ENCODE peak calls at places on chromosomes 2 and 18, in seven cellular contexts. L, Y, V, A, H, K and G are unnamed samples.

GRCh38 chr18:32439802-32440201 is 30.9 kb downstream of the GAREM1 start:
- DNase-seq in L (peak; percentile 15), Y (no peak), V (no peak), A (no peak), H (peak; percentile 74), K (no peak), G (no peak)

GRCh38 chr2:197591706-197592072 is 75.8 kb downstream of the MOB4 start:
- DNase-seq in L (no peak), Y (no peak), V (no peak), A (no peak), H (no peak), K (no peak), G (no peak)

GRCh38 chr2:181954538-181954883 is 31.1 kb upstream of the PPP1R1C start:
- DNase-seq in L (no peak), Y (no peak), V (no peak), A (no peak), H (no peak), K (no peak), G (no peak)

GRCh38 chr18:37270046-37270665 is 295.4 kb downstream of the CELF4 start:
- DNase-seq in L (no peak), Y (peak; percentile 54), V (no peak), A (no peak), H (peak; percentile 85), K (peak; percentile 36), G (no peak)

GRCh38 chr2:215811003-215811402 is 202.3 kb downstream of the MREG start:
- DNase-seq in L (no peak), Y (no peak), V (no peak), A (no peak), H (no peak), K (no peak), G (no peak)

GRCh38 chr2:74673821-74674528 is 19.9 kb downstream of the SEMA4F start:
- DNase-seq in L (no peak), Y (no peak), V (no peak), A (no peak), H (no peak), K (no peak), G (no peak)

GRCh38 chr18:36485772-36486171 is 188.3 kb downstream of the FHOD3 start:
- DNase-seq in L (no peak), Y (no peak), V (no peak), A (no peak), H (no peak), K (no peak), G (peak; percentile 9)

GRCh38 chr18:28158083-28158581 is 18.8 kb downstream of the CDH2 start:
- DNase-seq in L (no peak), Y (no peak), V (no peak), A (no peak), H (no peak), K (no peak), G (no peak)

GRCh38 chr2:109679627-109680026 is 65.5 kb downstream of the SOWAHC start:
- DNase-seq in L (no peak), Y (no peak), V (no peak), A (no peak), H (peak; percentile 24), K (no peak), G (no peak)

GRCh38 chr2:107669335-107669734 is 157.4 kb upstream of the RGPD4 start:
- DNase-seq in L (no peak), Y (no peak), V (no peak), A (no peak), H (peak; percentile 15), K (peak; percentile 4), G (peak; percentile 27)

GRCh38 chr2:109145286-109145685 is 16.3 kb downstream of the SH3RF3 start:
- DNase-seq in L (no peak), Y (no peak), V (no peak), A (no peak), H (no peak), K (no peak), G (no peak)

GRCh38 chr2:99974275-99974674 is 168.1 kb downstream of the AFF3 start:
- DNase-seq in L (no peak), Y (no peak), V (no peak), A (no peak), H (no peak), K (peak; percentile 23), G (peak; percentile 20)

GRCh38 chr2:26605195-26605968 is 35.8 kb downstream of the CIB4 start:
- DNase-seq in L (peak; percentile 61), Y (peak; percentile 50), V (peak; percentile 60), A (peak; percentile 22), H (peak; percentile 91), K (peak; percentile 40), G (peak; percentile 31)

GRCh38 chr2:9285385-9285784 is 78.8 kb downstream of the ASAP2 start:
- DNase-seq in L (no peak), Y (no peak), V (no peak), A (no peak), H (no peak), K (no peak), G (no peak)
- H3K27ac ChIP-seq in L (no peak overlapping the region), Y (no peak overlapping the region), V (peak overlapping the region; percentile 98), A (no peak overlapping the region), H (no peak overlapping the region), K (no peak overlapping the region), G (peak overlapping the region; percentile 86)

DNA sequence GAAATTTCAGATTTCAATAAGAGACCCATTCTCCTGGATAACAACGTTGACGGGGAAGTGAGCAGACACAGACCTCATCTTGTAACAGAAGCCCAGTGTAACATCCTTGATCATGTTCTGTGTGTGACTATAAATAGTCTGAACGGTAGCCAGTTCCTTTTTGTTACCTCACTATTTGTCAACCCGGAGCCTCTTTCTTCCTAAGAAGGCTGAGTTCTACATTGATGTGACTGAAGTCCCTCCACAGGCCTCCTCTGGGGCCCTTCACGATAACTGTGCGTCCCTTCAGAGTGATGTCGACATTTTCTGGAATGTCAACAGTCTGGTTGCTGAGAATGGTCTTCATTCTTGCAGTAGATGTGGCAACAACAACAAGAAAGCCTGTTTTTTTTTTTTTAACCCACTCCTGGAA is 6.3 kb upstream of the PLEKHM3 start:
- DNase-seq in L (no peak), Y (no peak), V (no peak), A (no peak), H (no peak), K (no peak), G (no peak)
- TF ChIP-seq CTCF in L (no peak), Y (no peak), V (no peak), A (no peak), H (no peak), K (no peak), G (no peak)

GRCh38 chr2:202289394-202290204 is 24.0 kb downstream of the NOP58 start:
- DNase-seq in L (no peak), Y (no peak), V (no peak), A (no peak), H (no peak), K (no peak), G (no peak)
- H3K27ac ChIP-seq in L (no peak overlapping the region), Y (no peak overlapping the region), V (no peak overlapping the region), A (no peak overlapping the region), H (no peak overlapping the region), K (no peak overlapping the region), G (no peak overlapping the region)

GRCh38 chr18:23702606-23703005 is 13.4 kb downstream of the LAMA3 start:
- DNase-seq in L (no peak), Y (no peak), V (no peak), A (no peak), H (no peak), K (no peak), G (no peak)
- TF ChIP-seq CTCF in L (no peak), Y (no peak), V (no peak), A (no peak), H (no peak), K (no peak), G (no peak)

GRCh38 chr2:85988914-85989270 is 100.1 kb upstream of the ST3GAL5 start:
- DNase-seq in L (no peak), Y (no peak), V (no peak), A (no peak), H (no peak), K (no peak), G (no peak)
- H3K27ac ChIP-seq in L (no peak overlapping the region), Y (peak overlapping the region; percentile 9), V (no peak overlapping the region), A (peak overlapping the region; percentile 86), H (no peak overlapping the region), K (no peak overlapping the region), G (no peak overlapping the region)

DNA sequence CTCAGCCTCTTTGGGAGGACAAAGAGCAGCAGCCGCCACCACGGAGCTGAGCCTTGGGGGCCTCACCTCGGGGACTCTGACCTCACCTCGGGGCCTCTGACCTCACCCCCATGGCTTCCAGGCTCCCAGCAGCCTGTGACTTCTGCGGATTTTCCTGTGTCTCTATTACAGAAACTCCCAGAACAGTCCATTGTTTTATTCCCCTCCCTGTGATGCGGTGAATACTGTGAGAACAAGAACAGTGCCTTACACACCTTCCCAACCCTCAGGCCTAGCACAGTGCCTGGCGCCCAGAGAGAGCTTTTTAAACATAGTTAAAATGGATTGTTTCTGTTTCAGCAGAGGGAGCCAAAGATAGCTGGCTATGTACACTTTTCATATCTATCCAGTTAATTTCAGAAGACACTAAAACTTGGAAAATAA is 63.7 kb downstream of the MBP start:
- DNase-seq in L (no peak), Y (no peak), V (no peak), A (peak; percentile 22), H (no peak), K (no peak), G (no peak)
- TF ChIP-seq CTCF in L (no peak), Y (no peak), V (no peak), A (no peak), H (no peak), K (peak; percentile 28), G (peak; percentile 39)

GRCh38 chr2:177869912-177870311 is 202.7 kb downstream of the PDE11A start:
- DNase-seq in L (no peak), Y (no peak), V (no peak), A (no peak), H (no peak), K (no peak), G (no peak)
- H3K27ac ChIP-seq in L (no peak overlapping the region), Y (no peak overlapping the region), V (no peak overlapping the region), A (no peak overlapping the region), H (no peak overlapping the region), K (no peak overlapping the region), G (no peak overlapping the region)

GRCh38 chr2:54206596-54206995 is 49.4 kb downstream of the TSPYL6 start:
- DNase-seq in L (peak; percentile 37), Y (no peak), V (peak; percentile 13), A (no peak), H (peak; percentile 43), K (peak; percentile 40), G (peak; percentile 30)
- TF ChIP-seq CTCF in L (peak; percentile 64), Y (peak; percentile 59), V (peak; percentile 65), A (peak; percentile 42), H (peak; percentile 71), K (peak; percentile 51), G (peak; percentile 73)